ENCODE peak calls at places on chromosomes 4 and X, in ten cellular contexts. K is transverse colon, Z is endothelial cell of umbilical vein, N is GM12878, A is suprapubic skin, Y is K562, V is stomach, T is spleen, F is HCT116, Q is H1. D is an unnamed sample.

GRCh38 chrX:45850775-45851433 is 650.2 kb upstream of the DIPK2B start:
- DNase-seq in Q (no peak), V (peak), K (peak), Z (no peak), T (peak), Y (no peak), A (no peak), F (no peak), N (no peak), D (peak)

GRCh38 chr4:140637836-140638235 is 69.1 kb upstream of the UCP1 start:
- DNase-seq in F (peak), V (no peak), N (no peak), Q (no peak), Z (peak), A (no peak), K (peak), Y (peak), T (no peak), D (no peak)

GRCh38 chr4:153137677-153138630 is 66.3 kb upstream of the TRIM2 start:
- DNase-seq in T (no peak), Z (no peak), N (no peak), A (no peak), Q (no peak), V (no peak), K (no peak), F (no peak), Y (peak), D (no peak)

GRCh38 chrX:53128097-53128749 is 34.3 kb downstream of the KANTR start:
- DNase-seq in K (no peak), A (no peak), Z (no peak), V (no peak), T (no peak), N (no peak), F (no peak), Y (no peak), Q (no peak), D (no peak)

GRCh38 chr4:146095091-146095690 is 80.3 kb upstream of the LSM6 start:
- DNase-seq in Q (peak), Z (peak), V (no peak), N (no peak), K (peak), Y (peak), A (no peak), T (no peak), F (peak), D (peak)

GRCh38 chrX:109475174-109475891 is 6.6 kb downstream of the GUCY2F start:
- DNase-seq in N (no peak), A (no peak), F (peak), Y (peak), V (peak), K (no peak), Q (no peak), T (no peak), Z (peak), D (peak)

GRCh38 chr4:87896020-87896621 is 63.4 kb downstream of the MEPE start:
- DNase-seq in V (no peak), Y (no peak), T (no peak), N (no peak), Q (peak), A (no peak), F (peak), Z (peak), K (no peak), D (no peak)

GRCh38 chr4:73308286-73308685 is 49.7 kb upstream of the ANKRD17 start:
- DNase-seq in T (no peak), K (no peak), Y (peak), Z (peak), N (no peak), F (no peak), V (no peak), A (no peak), Q (no peak), D (no peak)

GRCh38 chrX:65667503-65668355 is at the start of gene MSN:
- DNase-seq in T (peak), Z (peak), F (no peak), A (peak), Y (peak), K (peak), N (no peak), Q (no peak), V (peak), D (peak)

GRCh38 chr4:95636061-95636460 is 87.3 kb upstream of the UNC5C start:
- DNase-seq in T (no peak), Z (no peak), Y (no peak), F (no peak), V (no peak), A (no peak), N (no peak), Q (no peak), K (no peak), D (no peak)

GRCh38 chr4:13917010-13917409 is 289.5 kb upstream of the BOD1L1 start:
- DNase-seq in T (no peak), K (no peak), V (no peak), Q (no peak), Y (no peak), N (no peak), A (no peak), Z (no peak), F (no peak), D (no peak)

GRCh38 chr4:75429208-75429607 is 85.0 kb downstream of the RCHY1 start:
- DNase-seq in K (no peak), T (no peak), N (no peak), F (no peak), V (no peak), Y (no peak), A (no peak), Z (no peak), Q (no peak), D (no peak)
- H3K4me3 ChIP-seq in K (no peak), T (no peak), N (no peak), F (no peak), V (no peak), Y (no peak), A (no peak), Z (no peak), Q (no peak), D (no peak)

DNA sequence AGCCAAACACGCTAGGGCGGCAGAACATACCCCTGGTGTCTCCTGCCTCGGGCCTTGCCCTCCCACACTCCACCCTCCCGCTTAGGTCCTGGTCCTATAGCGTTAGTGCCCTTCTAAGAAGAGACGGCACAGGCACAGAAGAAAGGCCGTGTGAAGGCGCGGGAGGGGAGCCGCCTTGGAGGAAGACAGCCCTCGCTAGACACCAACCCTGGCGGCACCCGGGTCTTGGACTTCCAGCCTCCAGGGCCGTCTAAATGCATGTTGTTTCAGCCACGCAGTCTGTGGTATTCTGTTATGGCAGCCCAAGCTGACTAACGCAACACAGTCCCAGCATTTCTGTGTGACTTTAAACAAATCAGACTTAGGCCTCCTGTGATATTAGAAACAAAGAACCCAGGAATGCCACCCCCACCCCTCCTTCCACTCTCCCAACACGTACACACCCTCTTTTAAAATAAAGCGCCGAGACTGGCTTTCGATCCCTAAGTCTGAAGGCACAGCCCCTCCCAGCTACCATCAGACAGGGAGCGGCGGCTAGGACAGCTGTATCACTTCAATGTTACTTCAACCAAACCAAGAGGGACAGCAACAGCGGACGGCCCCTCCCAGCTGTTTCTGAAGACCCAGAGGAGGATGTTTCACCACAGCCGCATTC is 128.0 kb downstream of the AFAP1 start:
- DNase-seq in N (no peak), Y (no peak), Z (no peak), F (no peak), A (no peak), T (no peak), Q (no peak), V (peak), K (peak), D (no peak)
- TF ChIP-seq POLR2A in N (no peak), Y (no peak), Z (no peak), F (no peak), A (no peak), T (no peak), Q (no peak), V (no peak), K (no peak), D (no peak)

GRCh38 chr4:169619518-169619957 is 840 bp upstream of the CLCN3 start:
- DNase-seq in Y (peak), F (peak), T (peak), K (peak), N (no peak), Z (peak), V (peak), Q (no peak), A (no peak), D (peak)
- TF ChIP-seq POLR2AphosphoS5 in Y (no peak), F (no peak), T (no peak), K (peak), N (peak), Z (no peak), V (no peak), Q (no peak), A (no peak), D (peak)

GRCh38 chrX:20995829-20996228 is 378.4 kb upstream of the CNKSR2 start:
- DNase-seq in V (no peak), K (no peak), N (no peak), A (no peak), F (no peak), Z (no peak), Y (no peak), Q (no peak), T (no peak), D (no peak)
- H3K4me3 ChIP-seq in V (no peak), K (no peak), N (no peak), A (no peak), F (no peak), Z (no peak), Y (no peak), Q (no peak), T (no peak), D (no peak)

DNA sequence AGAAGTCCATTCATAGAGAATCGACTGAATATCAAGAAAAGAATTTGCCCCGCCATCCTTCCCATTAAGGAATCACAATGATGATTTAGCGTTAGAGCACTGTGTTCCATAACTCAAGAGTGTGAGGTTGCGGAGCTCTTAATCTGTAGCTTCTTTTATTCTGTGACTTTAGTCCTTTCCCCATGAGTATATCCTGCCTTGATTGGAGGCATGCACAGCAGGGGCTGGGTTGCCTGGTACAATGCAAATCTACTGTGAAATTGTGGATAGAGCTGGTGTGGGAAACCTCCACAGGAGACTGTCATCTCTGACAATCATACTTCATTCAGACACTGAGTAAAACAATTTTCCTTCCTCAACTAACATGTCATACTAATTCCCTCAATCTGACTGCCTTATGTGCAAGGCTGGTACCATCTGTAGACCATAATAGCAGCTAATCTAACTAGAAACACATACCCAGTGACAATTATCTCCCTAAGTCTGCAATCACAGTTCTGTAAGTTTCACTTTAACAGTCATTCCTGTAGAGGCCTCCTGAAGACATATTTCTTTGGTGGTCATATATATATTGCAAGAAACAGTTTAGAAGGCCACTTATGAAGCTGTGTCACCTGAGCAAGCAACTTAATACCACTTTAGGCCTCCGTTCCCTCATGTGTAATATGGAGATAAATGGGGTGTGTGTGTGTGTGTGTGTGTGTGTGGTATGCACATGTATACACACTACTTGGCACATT is 355.2 kb upstream of the FAM241A start:
- DNase-seq in N (no peak), T (no peak), Y (no peak), Q (no peak), Z (no peak), K (no peak), A (no peak), F (no peak), V (no peak), D (no peak)
- TF ChIP-seq POLR2A in N (no peak), T (no peak), Y (no peak), Q (no peak), Z (no peak), K (no peak), A (no peak), F (no peak), V (no peak), D (no peak)